ENCODE peak calls at places on chromosomes 12 and 14, in six cellular contexts. One of them, this sample, is unnamed.

GRCh38 chr12:52119398-52120254 is 40.1 kb downstream of the SMIM41 start:
- DNase-seq in BJ: no peak
- DNase-seq in kidney: peak; percentile 86
- DNase-seq in CD8-positive, alpha-beta T cell: peak; percentile 28
- DNase-seq in mucosa of descending colon: no peak
- DNase-seq in glutamatergic neuron: peak; percentile 55
- DNase-seq in this sample: peak; percentile 71

GRCh38 chr12:15322164-15323054 is at the start of gene PTPRO:
- DNase-seq in CD8-positive, alpha-beta T cell: no peak
- DNase-seq in mucosa of descending colon: no peak
- DNase-seq in kidney: peak; percentile 61
- DNase-seq in BJ: no peak
- DNase-seq in glutamatergic neuron: peak; percentile 77
- DNase-seq in this sample: no peak

GRCh38 chr12:75345531-75345930 is 11.1 kb downstream of the GLIPR1L1 start:
- DNase-seq in kidney: no peak
- DNase-seq in BJ: no peak
- DNase-seq in mucosa of descending colon: no peak
- DNase-seq in CD8-positive, alpha-beta T cell: no peak
- DNase-seq in glutamatergic neuron: no peak
- DNase-seq in this sample: no peak

GRCh38 chr14:37278673-37279538 is 81.2 kb downstream of the MIPOL1 start:
- DNase-seq in kidney: no peak
- DNase-seq in BJ: no peak
- DNase-seq in mucosa of descending colon: no peak
- DNase-seq in glutamatergic neuron: no peak
- DNase-seq in CD8-positive, alpha-beta T cell: no peak
- DNase-seq in this sample: no peak

GRCh38 chr12:120856980-120857379 is 47.2 kb downstream of the SPPL3 start:
- DNase-seq in CD8-positive, alpha-beta T cell: no peak
- DNase-seq in kidney: no peak
- DNase-seq in BJ: no peak
- DNase-seq in glutamatergic neuron: no peak
- DNase-seq in mucosa of descending colon: no peak
- DNase-seq in this sample: no peak

GRCh38 chr14:55351111-55351510 is 60.5 kb downstream of the ATG14 start:
- DNase-seq in glutamatergic neuron: no peak
- DNase-seq in kidney: no peak
- DNase-seq in BJ: no peak
- DNase-seq in mucosa of descending colon: no peak
- DNase-seq in CD8-positive, alpha-beta T cell: no peak
- DNase-seq in this sample: no peak

GRCh38 chr14:100012478-100012925 is 52.7 kb upstream of the EVL start:
- DNase-seq in glutamatergic neuron: no peak
- DNase-seq in BJ: no peak
- DNase-seq in CD8-positive, alpha-beta T cell: no peak
- DNase-seq in kidney: no peak
- DNase-seq in mucosa of descending colon: no peak
- DNase-seq in this sample: no peak

GRCh38 chr12:46678441-46678840 is 147.4 kb downstream of the SLC38A4 start:
- DNase-seq in glutamatergic neuron: no peak
- DNase-seq in mucosa of descending colon: no peak
- DNase-seq in BJ: no peak
- DNase-seq in kidney: no peak
- DNase-seq in CD8-positive, alpha-beta T cell: no peak
- DNase-seq in this sample: no peak

GRCh38 chr14:67503331-67503730 is 14.8 kb upstream of the TMEM229B start:
- DNase-seq in glutamatergic neuron: no peak
- DNase-seq in mucosa of descending colon: no peak
- DNase-seq in kidney: no peak
- DNase-seq in CD8-positive, alpha-beta T cell: no peak
- DNase-seq in BJ: no peak
- DNase-seq in this sample: no peak

GRCh38 chr14:20413785-20414117 is 450 bp upstream of the TEP1 start:
- DNase-seq in BJ: no peak
- DNase-seq in glutamatergic neuron: no peak
- DNase-seq in CD8-positive, alpha-beta T cell: peak; percentile 22
- DNase-seq in mucosa of descending colon: no peak
- DNase-seq in kidney: no peak
- DNase-seq in this sample: peak; percentile 55

GRCh38 chr12:104458645-104459555 is 2.2 kb downstream of the CHST11 start:
- DNase-seq in BJ: no peak
- DNase-seq in CD8-positive, alpha-beta T cell: no peak
- DNase-seq in mucosa of descending colon: peak; percentile 62
- DNase-seq in glutamatergic neuron: no peak
- DNase-seq in kidney: no peak
- DNase-seq in this sample: no peak

GRCh38 chr12:57739387-57739786 is 845 bp upstream of the AGAP2 start:
- DNase-seq in CD8-positive, alpha-beta T cell: no peak
- DNase-seq in kidney: no peak
- DNase-seq in glutamatergic neuron: no peak
- DNase-seq in BJ: no peak
- DNase-seq in mucosa of descending colon: no peak
- DNase-seq in this sample: no peak

GRCh38 chr12:51926064-51926632 is 18.8 kb downstream of the ACVRL1 start:
- DNase-seq in BJ: no peak
- DNase-seq in mucosa of descending colon: no peak
- DNase-seq in glutamatergic neuron: no peak
- DNase-seq in CD8-positive, alpha-beta T cell: no peak
- DNase-seq in kidney: no peak
- DNase-seq in this sample: no peak

GRCh38 chr12:117580718-117581062 is 219.3 kb upstream of the NOS1 start:
- DNase-seq in BJ: no peak
- DNase-seq in CD8-positive, alpha-beta T cell: no peak
- DNase-seq in kidney: peak; percentile 67
- DNase-seq in glutamatergic neuron: peak; percentile 71
- DNase-seq in mucosa of descending colon: peak; percentile 57
- DNase-seq in this sample: peak; percentile 28

GRCh38 chr12:27177716-27178115 is 66.4 kb upstream of the STK38L start:
- DNase-seq in mucosa of descending colon: no peak
- DNase-seq in CD8-positive, alpha-beta T cell: no peak
- DNase-seq in kidney: no peak
- DNase-seq in BJ: peak; percentile 18
- DNase-seq in glutamatergic neuron: no peak
- DNase-seq in this sample: no peak

GRCh38 chr14:93160353-93160801 is 24.3 kb downstream of the MOAP1 start:
- DNase-seq in kidney: peak; percentile 29
- DNase-seq in CD8-positive, alpha-beta T cell: no peak
- DNase-seq in glutamatergic neuron: no peak
- DNase-seq in BJ: no peak
- DNase-seq in mucosa of descending colon: no peak
- DNase-seq in this sample: no peak

GRCh38 chr14:50932592-50933500 is 11.4 kb downstream of the PYGL start:
- DNase-seq in CD8-positive, alpha-beta T cell: no peak
- DNase-seq in mucosa of descending colon: no peak
- DNase-seq in glutamatergic neuron: no peak
- DNase-seq in kidney: no peak
- DNase-seq in BJ: no peak
- DNase-seq in this sample: no peak

GRCh38 chr12:122520676-122521075 is 6.1 kb downstream of the RSRC2 start:
- DNase-seq in BJ: no peak
- DNase-seq in glutamatergic neuron: no peak
- DNase-seq in mucosa of descending colon: no peak
- DNase-seq in kidney: no peak
- DNase-seq in CD8-positive, alpha-beta T cell: no peak
- DNase-seq in this sample: no peak

GRCh38 chr14:86625637-86626036 is 1095.7 kb downstream of the FLRT2 start:
- DNase-seq in kidney: no peak
- DNase-seq in mucosa of descending colon: no peak
- DNase-seq in BJ: no peak
- DNase-seq in glutamatergic neuron: no peak
- DNase-seq in CD8-positive, alpha-beta T cell: no peak
- DNase-seq in this sample: no peak

GRCh38 chr12:105861232-105861631 is 277.5 kb downstream of the NUAK1 start:
- DNase-seq in BJ: no peak
- DNase-seq in glutamatergic neuron: no peak
- DNase-seq in kidney: no peak
- DNase-seq in mucosa of descending colon: no peak
- DNase-seq in CD8-positive, alpha-beta T cell: no peak
- DNase-seq in this sample: no peak

GRCh38 chr14:68864301-68864810 is 71.5 kb upstream of the ZFP36L1 start:
- DNase-seq in glutamatergic neuron: no peak
- DNase-seq in CD8-positive, alpha-beta T cell: no peak
- DNase-seq in BJ: no peak
- DNase-seq in kidney: no peak
- DNase-seq in mucosa of descending colon: no peak
- DNase-seq in this sample: no peak

GRCh38 chr14:92466068-92466458 is 47.5 kb upstream of the RIN3 start:
- DNase-seq in kidney: no peak
- DNase-seq in mucosa of descending colon: no peak
- DNase-seq in BJ: no peak
- DNase-seq in CD8-positive, alpha-beta T cell: no peak
- DNase-seq in glutamatergic neuron: no peak
- DNase-seq in this sample: no peak

GRCh38 chr14:64806202-64806861 is 73.4 kb downstream of the SPTB start:
- DNase-seq in glutamatergic neuron: no peak
- DNase-seq in mucosa of descending colon: no peak
- DNase-seq in BJ: peak; percentile 74
- DNase-seq in kidney: no peak
- DNase-seq in CD8-positive, alpha-beta T cell: no peak
- DNase-seq in this sample: no peak

GRCh38 chr14:20454359-20454644 is 310 bp downstream of the OSGEP start:
- DNase-seq in mucosa of descending colon: no peak
- DNase-seq in kidney: no peak
- DNase-seq in BJ: peak; percentile 22
- DNase-seq in glutamatergic neuron: no peak
- DNase-seq in CD8-positive, alpha-beta T cell: peak; percentile 81
- DNase-seq in this sample: no peak

GRCh38 chr14:70662080-70662479 is 20.4 kb downstream of the TTC9 start:
- DNase-seq in CD8-positive, alpha-beta T cell: no peak
- DNase-seq in glutamatergic neuron: no peak
- DNase-seq in kidney: no peak
- DNase-seq in mucosa of descending colon: no peak
- DNase-seq in BJ: no peak
- DNase-seq in this sample: no peak

GRCh38 chr14:70663707-70664179 is 22.0 kb downstream of the TTC9 start:
- DNase-seq in BJ: peak; percentile 82
- DNase-seq in mucosa of descending colon: no peak
- DNase-seq in kidney: no peak
- DNase-seq in glutamatergic neuron: peak; percentile 43
- DNase-seq in CD8-positive, alpha-beta T cell: no peak
- DNase-seq in this sample: peak; percentile 48

GRCh38 chr14:70658899-70659298 is 17.2 kb downstream of the TTC9 start:
- DNase-seq in BJ: no peak
- DNase-seq in CD8-positive, alpha-beta T cell: no peak
- DNase-seq in glutamatergic neuron: no peak
- DNase-seq in mucosa of descending colon: no peak
- DNase-seq in kidney: no peak
- DNase-seq in this sample: no peak

GRCh38 chr14:70662816-70663215 is 21.1 kb downstream of the TTC9 start:
- DNase-seq in kidney: no peak
- DNase-seq in mucosa of descending colon: no peak
- DNase-seq in CD8-positive, alpha-beta T cell: no peak
- DNase-seq in BJ: no peak
- DNase-seq in glutamatergic neuron: no peak
- DNase-seq in this sample: no peak

GRCh38 chr14:70660967-70661871 is 19.5 kb downstream of the TTC9 start:
- DNase-seq in mucosa of descending colon: no peak
- DNase-seq in CD8-positive, alpha-beta T cell: peak; percentile 62
- DNase-seq in kidney: no peak
- DNase-seq in BJ: no peak
- DNase-seq in glutamatergic neuron: no peak
- DNase-seq in this sample: no peak
- TF ChIP-seq CTCF in mucosa of descending colon: no peak
- TF ChIP-seq CTCF in CD8-positive, alpha-beta T cell: no peak
- TF ChIP-seq CTCF in kidney: no peak
- TF ChIP-seq CTCF in BJ: no peak
- TF ChIP-seq CTCF in glutamatergic neuron: no peak
- TF ChIP-seq CTCF in this sample: no peak

GRCh38 chr14:103696466-103697071 is 18.7 kb downstream of the XRCC3 start:
- DNase-seq in kidney: peak; percentile 85
- DNase-seq in BJ: no peak
- DNase-seq in mucosa of descending colon: no peak
- DNase-seq in CD8-positive, alpha-beta T cell: no peak
- DNase-seq in glutamatergic neuron: no peak
- DNase-seq in this sample: no peak
- TF ChIP-seq CTCF in kidney: no peak
- TF ChIP-seq CTCF in BJ: no peak
- TF ChIP-seq CTCF in mucosa of descending colon: no peak
- TF ChIP-seq CTCF in CD8-positive, alpha-beta T cell: no peak
- TF ChIP-seq CTCF in glutamatergic neuron: no peak
- TF ChIP-seq CTCF in this sample: no peak

GRCh38 chr12:100403446-100403845 is 46.6 kb downstream of the SLC17A8 start:
- DNase-seq in BJ: no peak
- DNase-seq in CD8-positive, alpha-beta T cell: no peak
- DNase-seq in kidney: no peak
- DNase-seq in mucosa of descending colon: no peak
- DNase-seq in glutamatergic neuron: no peak
- DNase-seq in this sample: no peak

GRCh38 chr12:100401660-100402059 is 44.8 kb downstream of the SLC17A8 start:
- DNase-seq in glutamatergic neuron: no peak
- DNase-seq in kidney: no peak
- DNase-seq in mucosa of descending colon: no peak
- DNase-seq in CD8-positive, alpha-beta T cell: no peak
- DNase-seq in BJ: peak; percentile 6
- DNase-seq in this sample: no peak

GRCh38 chr12:100399095-100399494 is 42.2 kb downstream of the SLC17A8 start:
- DNase-seq in kidney: no peak
- DNase-seq in BJ: no peak
- DNase-seq in mucosa of descending colon: no peak
- DNase-seq in CD8-positive, alpha-beta T cell: no peak
- DNase-seq in glutamatergic neuron: peak; percentile 70
- DNase-seq in this sample: no peak

GRCh38 chr12:100404769-100405407 is 48.0 kb downstream of the SLC17A8 start:
- DNase-seq in BJ: no peak
- DNase-seq in kidney: no peak
- DNase-seq in glutamatergic neuron: peak; percentile 71
- DNase-seq in mucosa of descending colon: no peak
- DNase-seq in CD8-positive, alpha-beta T cell: peak; percentile 7
- DNase-seq in this sample: peak; percentile 32
- TF ChIP-seq CTCF in BJ: peak; percentile 67
- TF ChIP-seq CTCF in kidney: peak; percentile 49
- TF ChIP-seq CTCF in glutamatergic neuron: peak; percentile 83
- TF ChIP-seq CTCF in mucosa of descending colon: no peak
- TF ChIP-seq CTCF in CD8-positive, alpha-beta T cell: no peak
- TF ChIP-seq CTCF in this sample: peak; percentile 62

DNA sequence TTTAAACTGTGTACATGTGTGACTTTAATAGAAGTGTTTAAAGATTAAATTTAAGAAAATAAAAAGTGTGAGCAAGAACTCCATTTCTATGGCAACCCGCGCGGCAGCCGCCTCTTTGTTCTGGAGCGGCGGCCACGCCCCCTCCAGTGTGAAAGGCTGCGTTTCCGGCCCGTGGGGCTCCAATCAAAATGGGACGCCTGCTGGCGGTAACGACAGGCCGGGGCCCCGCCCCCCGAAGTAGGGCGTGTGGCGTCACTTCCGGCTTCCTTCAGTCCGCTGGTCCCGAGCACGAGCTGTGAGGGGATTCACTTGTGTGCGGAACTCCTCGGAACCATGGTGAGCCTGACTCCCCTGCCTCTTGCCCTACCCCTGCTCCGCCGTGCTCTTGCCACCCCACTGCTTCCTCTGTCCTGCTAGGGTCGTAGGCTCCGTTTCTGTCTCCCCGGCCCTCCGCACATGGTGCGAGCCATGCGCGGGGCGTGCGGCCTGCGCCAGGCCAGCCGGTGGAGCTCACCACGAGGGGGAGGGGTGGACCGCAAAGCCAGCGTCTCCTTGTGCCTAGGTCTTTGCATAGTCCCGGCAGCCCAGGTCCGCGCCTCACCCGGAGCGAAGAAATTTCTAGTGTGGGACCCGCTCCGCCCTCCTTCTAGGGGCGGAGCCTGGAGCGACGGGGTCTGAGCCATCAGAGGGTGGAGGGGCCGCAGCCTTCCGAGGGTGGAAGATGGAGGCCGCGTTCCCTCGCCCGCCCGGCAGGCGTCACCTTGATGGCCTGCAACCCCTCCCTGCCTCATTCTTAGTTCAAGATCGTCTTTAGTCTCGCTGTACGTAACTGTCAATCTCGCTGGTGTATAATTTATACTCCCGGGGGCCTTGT is at the start of gene CCT2:
- DNase-seq in BJ: peak; percentile 70
- DNase-seq in glutamatergic neuron: peak; percentile 97
- DNase-seq in CD8-positive, alpha-beta T cell: peak; percentile 98
- DNase-seq in mucosa of descending colon: peak; percentile 98
- DNase-seq in kidney: peak; percentile 99
- DNase-seq in this sample: peak; percentile 97
- TF ChIP-seq CTCF in BJ: peak; percentile 60
- TF ChIP-seq CTCF in glutamatergic neuron: peak; percentile 63
- TF ChIP-seq CTCF in CD8-positive, alpha-beta T cell: peak; percentile 22
- TF ChIP-seq CTCF in mucosa of descending colon: no peak
- TF ChIP-seq CTCF in kidney: peak; percentile 21
- TF ChIP-seq CTCF in this sample: no peak

This sample was measured in GM10248.